ENCODE peak calls at places on chromosomes 5 and 9, in six cellular contexts. V is RPMI8226; W is activated CD4-positive, alpha-beta T cell treated with anti-CD3 and anti-CD28 coated beads, Interleukin-2, amount 10 ng/mL, durations not matched to agents 7 days and 5 days; P is EL; X is occipital lobe; B is fibroblast of mammary gland. H is an unnamed sample.
A peak's percentile ranks its signal among the peaks of the same experiment; 100 is the strongest.

GRCh38 chr5:131356619-131357018 is 92.8 kb downstream of the CDC42SE2 start:
- DNase-seq in X (no peak), P (no peak), V (no peak), B (no peak), W (no peak), H (no peak)

GRCh38 chr5:57692582-57693487 is 210.2 kb upstream of the ACTBL2 start:
- DNase-seq in X (peak; percentile 74), V (peak; percentile 36), B (peak; percentile 98), W (no peak), P (peak; percentile 95), H (no peak)

GRCh38 chr9:123440256-123440655 is 84.3 kb downstream of the CRB2 start:
- DNase-seq in W (no peak), V (no peak), P (no peak), X (no peak), B (no peak), H (no peak)

GRCh38 chr5:127060470-127060985 is 12.8 kb downstream of the C5orf63 start:
- DNase-seq in X (no peak), B (peak; percentile 53), V (no peak), W (no peak), P (no peak), H (no peak)

GRCh38 chr5:96236051-96236450 is 197.0 kb downstream of the PCSK1 start:
- DNase-seq in W (no peak), V (no peak), B (no peak), P (peak; percentile 45), X (no peak), H (no peak)

GRCh38 chr5:35089688-35090314 is 42.1 kb upstream of the AGXT2 start:
- DNase-seq in W (peak; percentile 61), B (peak; percentile 82), V (peak; percentile 43), P (peak; percentile 76), X (peak; percentile 32), H (peak; percentile 73)

GRCh38 chr5:121199238-121199999 is 652.3 kb upstream of the FTMT start:
- DNase-seq in W (no peak), B (peak; percentile 83), X (no peak), P (peak; percentile 57), V (no peak), H (no peak)

GRCh38 chr9:127136880-127137639 is 14.6 kb upstream of the ANGPTL2 start:
- DNase-seq in V (no peak), P (no peak), X (no peak), W (no peak), B (no peak), H (no peak)

GRCh38 chr5:126443374-126443851 is 20.2 kb downstream of the GRAMD2B start:
- DNase-seq in B (no peak), P (no peak), X (no peak), W (no peak), V (no peak), H (no peak)

H was measured in NAMALWA.